ENCODE peak calls at places on chromosomes 12 and 14, in six cellular contexts. F is ELR, W is omental fat pad, I is A172, P is HEK293T, A is WERI-Rb-1. G is an unnamed sample.

GRCh38 chr12:95829395-95829794 is 29.4 kb upstream of the SNRPF start:
- DNase-seq in F (no peak), W (no peak), I (no peak), P (no peak), A (no peak), G (no peak)

GRCh38 chr14:64942531-64943111 is at the start of gene GPX2:
- DNase-seq in F (no peak), W (no peak), I (no peak), P (no peak), A (no peak), G (no peak)

GRCh38 chr12:53754633-53755261 is 3.0 kb upstream of the CISTR start:
- DNase-seq in F (no peak), W (no peak), I (peak; percentile 34), P (no peak), A (no peak), G (no peak)

GRCh38 chr12:30134229-30134628 is 350.5 kb upstream of the TMTC1 start:
- DNase-seq in F (peak; percentile 18), W (no peak), I (no peak), P (peak; percentile 41), A (no peak), G (no peak)

GRCh38 chr12:70920891-70921290 is 353 bp upstream of the PTPRR start:
- DNase-seq in F (no peak), W (no peak), I (no peak), P (no peak), A (no peak), G (peak; percentile 26)

GRCh38 chr14:33730163-33730562 is 220.7 kb downstream of the EGLN3 start:
- DNase-seq in F (no peak), W (no peak), I (peak; percentile 0), P (no peak), A (no peak), G (no peak)

GRCh38 chr14:72701610-72702009 is 192.3 kb downstream of the DPF3 start:
- DNase-seq in F (peak; percentile 22), W (no peak), I (no peak), P (no peak), A (no peak), G (no peak)

GRCh38 chr14:105537580-105538474 is 11.4 kb downstream of the TMEM121 start:
- DNase-seq in F (peak; percentile 46), W (peak; percentile 55), I (peak; percentile 1), P (peak; percentile 88), A (peak; percentile 55), G (no peak)

GRCh38 chr14:41062826-41063225 is 543.9 kb upstream of the LRFN5 start:
- DNase-seq in F (no peak), W (no peak), I (peak; percentile 41), P (no peak), A (no peak), G (no peak)

GRCh38 chr12:29164477-29165163 is 15.5 kb downstream of the FAR2 start:
- DNase-seq in F (peak; percentile 20), W (no peak), I (peak; percentile 42), P (no peak), A (no peak), G (no peak)

GRCh38 chr12:20376984-20377383 is 8.6 kb downstream of the PDE3A start:
- DNase-seq in F (peak; percentile 13), W (no peak), I (no peak), P (no peak), A (no peak), G (peak; percentile 50)

GRCh38 chr12:89073027-89073398 is 279.3 kb downstream of the DUSP6 start:
- DNase-seq in F (peak; percentile 68), W (no peak), I (no peak), P (no peak), A (no peak), G (no peak)

GRCh38 chr12:58616618-58617017 is 303.7 kb downstream of the LRIG3 start:
- DNase-seq in F (no peak), W (no peak), I (no peak), P (no peak), A (no peak), G (no peak)

GRCh38 chr12:73383584-73384229 is 1111.5 kb downstream of the TRHDE start:
- DNase-seq in F (no peak), W (no peak), I (no peak), P (no peak), A (no peak), G (peak; percentile 22)

GRCh38 chr12:6207254-6207942 is 7.2 kb downstream of the CD9 start:
- DNase-seq in F (no peak), W (no peak), I (no peak), P (no peak), A (no peak), G (no peak)

GRCh38 chr12:50066402-50066801 is 9.0 kb downstream of the ASIC1 start:
- DNase-seq in F (peak; percentile 73), W (no peak), I (peak; percentile 48), P (no peak), A (no peak), G (no peak)

GRCh38 chr12:117044311-117044710 is 54.9 kb downstream of the TESC start:
- DNase-seq in F (no peak), W (no peak), I (no peak), P (no peak), A (no peak), G (no peak)

GRCh38 chr12:50059440-50060119 is 2.2 kb downstream of the ASIC1 start:
- DNase-seq in F (peak; percentile 47), W (no peak), I (peak; percentile 26), P (no peak), A (no peak), G (no peak)

GRCh38 chr12:91887957-91888356 is 257.7 kb downstream of the BTG1 start:
- DNase-seq in F (no peak), W (no peak), I (no peak), P (no peak), A (no peak), G (no peak)

GRCh38 chr12:85923767-85924331 is 49.8 kb downstream of the NTS start:
- DNase-seq in F (peak; percentile 41), W (no peak), I (peak; percentile 2), P (no peak), A (no peak), G (peak; percentile 41)

GRCh38 chr12:64004639-64005038 is 160.1 kb downstream of the SRGAP1 start:
- DNase-seq in F (peak; percentile 57), W (no peak), I (no peak), P (no peak), A (no peak), G (no peak)

GRCh38 chr14:50410016-50410530 is 13.4 kb upstream of the CDKL1 start:
- DNase-seq in F (no peak), W (no peak), I (no peak), P (no peak), A (no peak), G (no peak)

GRCh38 chr12:3545121-3545796 is 54.3 kb downstream of the PRMT8 start:
- DNase-seq in F (no peak), W (no peak), I (no peak), P (no peak), A (no peak), G (no peak)

GRCh38 chr14:69079188-69079742 is 73.7 kb downstream of the DCAF5 start:
- DNase-seq in F (peak; percentile 90), W (no peak), I (peak; percentile 74), P (no peak), A (no peak), G (no peak)

GRCh38 chr12:86712425-86712843 is 456.2 kb upstream of the MGAT4C start:
- DNase-seq in F (peak; percentile 99), W (no peak), I (peak; percentile 96), P (peak; percentile 9), A (no peak), G (no peak)

GRCh38 chr12:5976711-5977110 is 31.7 kb upstream of the ANO2 start:
- DNase-seq in F (no peak), W (no peak), I (no peak), P (no peak), A (no peak), G (no peak)

GRCh38 chr12:126384029-126384564 is 1318.9 kb downstream of the AACS start:
- DNase-seq in F (no peak), W (no peak), I (no peak), P (no peak), A (no peak), G (no peak)

GRCh38 chr12:61107118-61107517 is 1153.1 kb upstream of the USP15 start:
- DNase-seq in F (no peak), W (no peak), I (no peak), P (no peak), A (no peak), G (no peak)

GRCh38 chr12:92912052-92912451 is 17.0 kb downstream of the EEA1 start:
- DNase-seq in F (peak; percentile 73), W (no peak), I (peak; percentile 10), P (no peak), A (no peak), G (no peak)

GRCh38 chr12:93010461-93010860 is 81.4 kb upstream of the EEA1 start:
- DNase-seq in F (no peak), W (no peak), I (no peak), P (no peak), A (no peak), G (no peak)

GRCh38 chr12:124236651-124237050 is 58.2 kb upstream of the RFLNA start:
- DNase-seq in F (peak; percentile 86), W (no peak), I (peak; percentile 91), P (no peak), A (no peak), G (no peak)

GRCh38 chr12:107545737-107546363 is 139.7 kb upstream of the PWP1 start:
- DNase-seq in F (no peak), W (no peak), I (no peak), P (no peak), A (no peak), G (no peak)

GRCh38 chr14:103129301-103130016 is 6.2 kb downstream of the TNFAIP2 start:
- DNase-seq in F (peak; percentile 40), W (no peak), I (no peak), P (no peak), A (no peak), G (no peak)

GRCh38 chr14:74793506-74794155 is 30.5 kb downstream of the YLPM1 start:
- DNase-seq in F (peak; percentile 32), W (no peak), I (no peak), P (no peak), A (no peak), G (no peak)

G was measured in SK-N-DZ.